ENCODE peak calls at places on chromosome 16, in seven cellular contexts. P, Y, X, T, I, H and Z are unnamed samples.

GRCh38 chr16:23609929-23610328 is 13.8 kb upstream of the NDUFAB1 start:
- DNase-seq in Y (no peak), T (no peak), I (no peak), P (no peak), H (no peak), X (no peak), Z (no peak)

GRCh38 chr16:83943516-83944050 is 9.5 kb upstream of the OSGIN1 start:
- DNase-seq in Y (no peak), X (no peak), P (no peak), T (no peak), I (no peak), H (no peak), Z (no peak)

GRCh38 chr16:67539691-67540635 is 11.3 kb downstream of the RIPOR1 start:
- DNase-seq in H (no peak), P (no peak), X (no peak), Y (no peak), T (no peak), I (no peak), Z (no peak)

GRCh38 chr16:11672206-11673090 is 4.2 kb downstream of the SNN start:
- DNase-seq in I (no peak), P (no peak), X (no peak), T (peak; percentile 39), Y (no peak), H (no peak), Z (no peak)

GRCh38 chr16:67006930-67007658 is 18.7 kb downstream of the CES4A start:
- DNase-seq in H (no peak), I (no peak), T (no peak), Y (no peak), P (no peak), X (no peak), Z (no peak)

GRCh38 chr16:84739349-84740124 is 39.7 kb downstream of the USP10 start:
- DNase-seq in I (no peak), T (no peak), Y (no peak), H (peak; percentile 69), X (no peak), P (no peak), Z (no peak)

GRCh38 chr16:50946606-50947005 is 204.5 kb downstream of the SALL1 start:
- DNase-seq in H (no peak), I (no peak), X (no peak), P (no peak), T (no peak), Y (no peak), Z (no peak)

GRCh38 chr16:10684541-10685151 is 10.1 kb downstream of the TEKT5 start:
- DNase-seq in X (no peak), P (no peak), I (no peak), H (no peak), Y (no peak), T (no peak), Z (no peak)

GRCh38 chr16:31149894-31150890 is at the start of gene PRSS36:
- DNase-seq in T (no peak), Y (peak; percentile 20), X (no peak), P (no peak), H (no peak), I (no peak), Z (no peak)

GRCh38 chr16:30722916-30723315 is 23.9 kb downstream of the SRCAP start:
- DNase-seq in T (no peak), I (no peak), H (no peak), P (no peak), Y (no peak), X (no peak), Z (no peak)

GRCh38 chr16:9081843-9082242 is 9.6 kb upstream of the HAPSTR1 start:
- DNase-seq in I (no peak), Y (no peak), P (no peak), H (no peak), X (no peak), T (no peak), Z (no peak)

GRCh38 chr16:69110406-69110805 is 5.0 kb downstream of the HAS3 start:
- DNase-seq in Y (no peak), I (no peak), H (no peak), P (no peak), T (no peak), X (no peak), Z (no peak)

GRCh38 chr16:83205896-83206295 is 579.1 kb downstream of the CDH13 start:
- DNase-seq in X (no peak), I (no peak), T (no peak), Y (no peak), H (no peak), P (no peak), Z (no peak)

GRCh38 chr16:703406-703805 is 2.2 kb downstream of the FBXL16 start:
- DNase-seq in P (no peak), H (no peak), X (no peak), T (no peak), Y (no peak), I (no peak), Z (no peak)

GRCh38 chr16:700684-701584 is 4.7 kb downstream of the FBXL16 start:
- DNase-seq in Y (no peak), P (peak; percentile 71), H (no peak), X (no peak), I (peak; percentile 92), T (no peak), Z (no peak)

GRCh38 chr16:704552-705380 is 835 bp downstream of the FBXL16 start:
- DNase-seq in P (no peak), H (no peak), X (no peak), T (no peak), Y (peak; percentile 74), I (peak; percentile 58), Z (no peak)

GRCh38 chr16:704047-704446 is 1.6 kb downstream of the FBXL16 start:
- DNase-seq in Y (no peak), P (no peak), H (no peak), X (no peak), T (no peak), I (no peak), Z (no peak)

GRCh38 chr16:702341-702740 is 3.3 kb downstream of the FBXL16 start:
- DNase-seq in I (no peak), X (no peak), H (no peak), T (no peak), Y (no peak), P (no peak), Z (no peak)
- H3K27me3 ChIP-seq in I (peaks cover 81% of the 10 kb centered on the region), X (no peaks in the 10 kb centered on the region), H (peaks cover 33% of the 10 kb centered on the region), T (peaks cover 11% of the 10 kb centered on the region), Y (no peaks in the 10 kb centered on the region), P (peaks cover 67% of the 10 kb centered on the region), Z (peaks cover 94% of the 10 kb centered on the region)

DNA sequence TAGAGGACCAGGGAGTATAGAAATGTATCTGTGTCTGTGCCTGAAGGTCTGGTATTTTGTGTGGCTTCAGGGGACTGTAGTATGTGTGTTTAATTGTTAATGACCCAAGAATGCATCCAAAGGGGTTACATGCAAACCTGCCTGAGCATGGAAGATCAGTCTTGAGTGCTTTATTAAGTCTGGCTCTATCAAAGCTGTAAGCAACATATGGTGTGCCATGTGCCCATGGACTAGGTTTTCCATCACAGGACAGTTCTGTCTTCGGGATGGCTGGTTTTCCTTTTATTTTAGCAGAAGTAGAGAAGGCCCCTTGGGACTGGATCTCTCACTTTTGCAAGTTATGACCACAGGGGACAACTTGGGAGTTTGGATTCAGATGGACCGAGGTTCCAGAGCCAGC is 18.2 kb downstream of the RBFOX1 start:
- DNase-seq in I (no peak), P (no peak), T (no peak), H (no peak), X (no peak), Y (no peak), Z (no peak)
- TF ChIP-seq YY1 in I (no peak), P (no peak), T (no peak), H (no peak), X (no peak), Y (no peak), Z (no peak)

GRCh38 chr16:88463411-88463810 is 10.3 kb downstream of the ZFPM1 start:
- DNase-seq in T (no peak), I (no peak), H (no peak), X (no peak), Y (no peak), P (no peak), Z (no peak)

GRCh38 chr16:88466949-88467348 is 13.9 kb downstream of the ZFPM1 start:
- DNase-seq in P (no peak), X (no peak), T (no peak), Y (no peak), H (no peak), I (no peak), Z (no peak)

GRCh38 chr16:88466175-88466862 is 13.2 kb downstream of the ZFPM1 start:
- DNase-seq in I (no peak), T (no peak), Y (no peak), X (no peak), P (no peak), H (no peak), Z (no peak)

GRCh38 chr16:88465387-88465983 is 12.4 kb downstream of the ZFPM1 start:
- DNase-seq in H (no peak), X (no peak), P (no peak), I (no peak), Y (no peak), T (no peak), Z (no peak)

DNA sequence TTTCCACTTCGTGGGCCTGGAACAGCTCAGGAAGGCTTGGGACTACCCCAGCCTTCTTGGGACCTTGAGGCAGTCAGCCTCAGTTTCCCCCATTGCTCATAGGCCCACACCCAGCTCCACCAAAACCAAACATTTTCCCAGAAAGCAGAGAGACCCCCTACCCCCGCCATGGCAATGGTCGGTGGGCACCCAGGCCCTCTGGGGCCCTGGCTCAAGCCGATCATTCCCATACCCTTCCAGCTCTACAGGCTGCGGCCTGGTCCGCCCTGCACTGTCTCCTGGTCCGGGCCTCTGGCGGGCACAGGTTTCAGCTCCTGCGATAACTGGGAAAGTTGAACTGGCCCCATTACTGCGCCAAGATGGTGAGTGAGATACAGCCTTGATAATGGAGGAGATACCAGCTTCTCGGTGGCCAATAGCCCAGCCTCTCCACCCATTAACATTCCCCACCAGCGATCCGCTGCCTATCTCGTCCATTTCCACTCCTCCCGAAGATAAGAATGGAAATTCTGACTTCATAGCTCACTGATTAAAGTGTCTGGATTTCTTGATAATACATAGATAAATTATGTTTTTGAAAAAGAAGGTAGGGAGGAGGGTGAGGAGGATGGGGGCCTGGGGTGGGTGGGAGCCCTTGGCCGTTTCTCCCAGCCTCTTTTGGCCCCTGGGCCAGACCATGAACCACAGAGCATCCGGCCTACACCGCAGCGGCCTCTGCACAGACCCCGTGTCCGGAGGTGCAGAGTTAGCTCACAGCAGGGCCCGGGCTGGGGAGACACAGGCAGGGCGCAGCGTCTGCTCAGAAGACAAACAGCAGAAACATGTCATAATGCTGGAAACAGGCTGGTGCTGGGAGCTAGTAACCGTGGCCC is 11.6 kb downstream of the ZFPM1 start:
- DNase-seq in H (no peak), P (peak; percentile 61), X (no peak), I (no peak), Y (peak; percentile 90), T (no peak), Z (no peak)
- H3K4me1 ChIP-seq in H (peaks cover 28% of the 10 kb centered on the region), P (peaks cover 99% of the 10 kb centered on the region), X (peaks cover 33% of the 10 kb centered on the region), I (peaks cover 26% of the 10 kb centered on the region), Y (no peaks in the 10 kb centered on the region), T (peaks cover 27% of the 10 kb centered on the region), Z (peaks cover 50% of the 10 kb centered on the region)

DNA sequence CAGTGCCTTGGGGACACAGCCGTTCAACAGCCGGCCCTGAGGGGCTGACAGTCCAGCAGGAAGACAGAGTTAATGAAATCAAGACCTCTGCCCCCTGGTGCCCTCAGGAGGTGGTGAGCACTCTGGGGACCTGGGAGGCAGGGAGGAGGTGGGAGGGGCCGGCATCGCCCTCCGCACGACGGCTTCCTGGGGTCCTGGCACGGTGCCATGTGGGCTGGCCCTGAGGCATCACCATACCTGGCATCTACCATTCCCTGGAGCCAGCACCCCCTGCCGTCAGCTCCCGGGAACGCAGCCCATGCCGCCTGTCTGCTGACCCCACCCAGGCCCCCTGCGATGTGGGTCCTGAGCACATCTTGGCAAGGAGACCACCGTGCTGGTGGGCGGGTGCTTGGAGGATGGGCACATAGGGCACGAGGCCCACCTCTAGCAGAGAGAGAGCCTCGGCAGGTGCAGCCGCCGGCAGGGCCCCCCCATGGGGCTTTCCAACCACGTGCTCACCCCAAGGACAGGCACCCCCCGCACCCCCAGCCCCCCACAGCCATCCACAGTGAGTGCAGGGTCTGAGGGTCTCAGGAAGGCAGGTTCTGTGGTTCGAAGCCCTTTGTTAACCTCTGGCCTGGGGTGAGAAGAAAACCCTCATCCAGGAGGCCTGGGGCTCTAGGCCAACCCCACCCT is 52.5 kb downstream of the ZFPM1 start:
- DNase-seq in X (peak; percentile 60), Y (peak; percentile 90), H (peak; percentile 79), I (peak; percentile 79), P (no peak), T (no peak), Z (peak; percentile 13)
- H3K27me3 ChIP-seq in X (no peaks in the 10 kb centered on the region), Y (no peaks in the 10 kb centered on the region), H (no peaks in the 10 kb centered on the region), I (no peaks in the 10 kb centered on the region), P (no peaks in the 10 kb centered on the region), T (no peaks in the 10 kb centered on the region), Z (no peaks in the 10 kb centered on the region)